ENCODE peak calls at places on chromosomes 2 and 18, in eight cellular contexts. One of them, this sample, is unnamed.

GRCh38 chr18:28204154-28204553 is 27.2 kb upstream of the CDH2 start:
- DNase-seq in astrocyte of the cerebellum: peak
- DNase-seq in activated CD8-positive, alpha-beta memory T cell treated with anti-CD3 and anti-CD28 coated beads for 48 hours: no peak
- DNase-seq in NB4: no peak
- DNase-seq in MCF 10A: peak
- DNase-seq in B cell: no peak
- DNase-seq in cardiac muscle cell: peak
- DNase-seq in SW 1271: peak
- DNase-seq in this sample: peak

GRCh38 chr18:13608791-13609552 is 117.4 kb downstream of the FAM210A start:
- DNase-seq in MCF 10A: no peak
- DNase-seq in cardiac muscle cell: no peak
- DNase-seq in SW 1271: no peak
- DNase-seq in NB4: no peak
- DNase-seq in B cell: peak
- DNase-seq in astrocyte of the cerebellum: no peak
- DNase-seq in activated CD8-positive, alpha-beta memory T cell treated with anti-CD3 and anti-CD28 coated beads for 48 hours: no peak
- DNase-seq in this sample: no peak

GRCh38 chr18:56532176-56532840 is 106.1 kb downstream of the TXNL1 start:
- DNase-seq in B cell: no peak
- DNase-seq in cardiac muscle cell: peak
- DNase-seq in MCF 10A: no peak
- DNase-seq in SW 1271: no peak
- DNase-seq in activated CD8-positive, alpha-beta memory T cell treated with anti-CD3 and anti-CD28 coated beads for 48 hours: peak
- DNase-seq in NB4: no peak
- DNase-seq in astrocyte of the cerebellum: peak
- DNase-seq in this sample: peak

GRCh38 chr2:9008951-9009664 is 5.6 kb upstream of the MBOAT2 start:
- DNase-seq in NB4: no peak
- DNase-seq in activated CD8-positive, alpha-beta memory T cell treated with anti-CD3 and anti-CD28 coated beads for 48 hours: no peak
- DNase-seq in SW 1271: no peak
- DNase-seq in B cell: no peak
- DNase-seq in MCF 10A: no peak
- DNase-seq in cardiac muscle cell: no peak
- DNase-seq in astrocyte of the cerebellum: no peak
- DNase-seq in this sample: peak

GRCh38 chr2:37641582-37642111 is 29.8 kb downstream of the CDC42EP3 start:
- DNase-seq in NB4: no peak
- DNase-seq in cardiac muscle cell: no peak
- DNase-seq in activated CD8-positive, alpha-beta memory T cell treated with anti-CD3 and anti-CD28 coated beads for 48 hours: no peak
- DNase-seq in B cell: no peak
- DNase-seq in astrocyte of the cerebellum: no peak
- DNase-seq in SW 1271: no peak
- DNase-seq in MCF 10A: no peak
- DNase-seq in this sample: no peak

GRCh38 chr2:100786297-100786658 is 33.7 kb upstream of the NPAS2 start:
- DNase-seq in B cell: no peak
- DNase-seq in cardiac muscle cell: peak
- DNase-seq in MCF 10A: peak
- DNase-seq in NB4: no peak
- DNase-seq in astrocyte of the cerebellum: peak
- DNase-seq in SW 1271: peak
- DNase-seq in activated CD8-positive, alpha-beta memory T cell treated with anti-CD3 and anti-CD28 coated beads for 48 hours: no peak
- DNase-seq in this sample: peak

GRCh38 chr2:219631925-219632757 is 4.7 kb downstream of the SLC4A3 start:
- DNase-seq in astrocyte of the cerebellum: no peak
- DNase-seq in activated CD8-positive, alpha-beta memory T cell treated with anti-CD3 and anti-CD28 coated beads for 48 hours: no peak
- DNase-seq in SW 1271: no peak
- DNase-seq in B cell: no peak
- DNase-seq in NB4: no peak
- DNase-seq in MCF 10A: no peak
- DNase-seq in cardiac muscle cell: no peak
- DNase-seq in this sample: no peak

GRCh38 chr2:152815634-152816257 is 97.3 kb downstream of the ARL6IP6 start:
- DNase-seq in B cell: no peak
- DNase-seq in astrocyte of the cerebellum: no peak
- DNase-seq in MCF 10A: no peak
- DNase-seq in cardiac muscle cell: no peak
- DNase-seq in activated CD8-positive, alpha-beta memory T cell treated with anti-CD3 and anti-CD28 coated beads for 48 hours: no peak
- DNase-seq in SW 1271: no peak
- DNase-seq in NB4: no peak
- DNase-seq in this sample: no peak

GRCh38 chr2:134839649-134840048 is 1.2 kb downstream of the ACMSD start:
- DNase-seq in NB4: no peak
- DNase-seq in activated CD8-positive, alpha-beta memory T cell treated with anti-CD3 and anti-CD28 coated beads for 48 hours: no peak
- DNase-seq in B cell: no peak
- DNase-seq in MCF 10A: no peak
- DNase-seq in cardiac muscle cell: no peak
- DNase-seq in SW 1271: no peak
- DNase-seq in astrocyte of the cerebellum: no peak
- DNase-seq in this sample: no peak

GRCh38 chr2:95353613-95354468 is 48.7 kb upstream of the FAHD2A start:
- DNase-seq in activated CD8-positive, alpha-beta memory T cell treated with anti-CD3 and anti-CD28 coated beads for 48 hours: no peak
- DNase-seq in SW 1271: no peak
- DNase-seq in MCF 10A: no peak
- DNase-seq in B cell: no peak
- DNase-seq in astrocyte of the cerebellum: no peak
- DNase-seq in cardiac muscle cell: no peak
- DNase-seq in NB4: peak
- DNase-seq in this sample: no peak

GRCh38 chr18:45008694-45009372 is 328.1 kb downstream of the SETBP1 start:
- DNase-seq in activated CD8-positive, alpha-beta memory T cell treated with anti-CD3 and anti-CD28 coated beads for 48 hours: no peak
- DNase-seq in cardiac muscle cell: no peak
- DNase-seq in NB4: no peak
- DNase-seq in SW 1271: no peak
- DNase-seq in B cell: peak
- DNase-seq in MCF 10A: no peak
- DNase-seq in astrocyte of the cerebellum: no peak
- DNase-seq in this sample: no peak

GRCh38 chr2:229409751-229410181 is 138.7 kb upstream of the PID1 start:
- DNase-seq in B cell: no peak
- DNase-seq in cardiac muscle cell: no peak
- DNase-seq in MCF 10A: peak
- DNase-seq in astrocyte of the cerebellum: no peak
- DNase-seq in SW 1271: no peak
- DNase-seq in activated CD8-positive, alpha-beta memory T cell treated with anti-CD3 and anti-CD28 coated beads for 48 hours: no peak
- DNase-seq in NB4: no peak
- DNase-seq in this sample: no peak

GRCh38 chr18:47881752-47882455 is 48.6 kb downstream of the SMAD2 start:
- DNase-seq in MCF 10A: peak
- DNase-seq in NB4: no peak
- DNase-seq in cardiac muscle cell: peak
- DNase-seq in activated CD8-positive, alpha-beta memory T cell treated with anti-CD3 and anti-CD28 coated beads for 48 hours: no peak
- DNase-seq in SW 1271: peak
- DNase-seq in astrocyte of the cerebellum: peak
- DNase-seq in B cell: no peak
- DNase-seq in this sample: peak

GRCh38 chr2:14306268-14306950 is 326.1 kb upstream of the LRATD1 start:
- DNase-seq in cardiac muscle cell: no peak
- DNase-seq in B cell: no peak
- DNase-seq in SW 1271: no peak
- DNase-seq in activated CD8-positive, alpha-beta memory T cell treated with anti-CD3 and anti-CD28 coated beads for 48 hours: no peak
- DNase-seq in MCF 10A: no peak
- DNase-seq in astrocyte of the cerebellum: no peak
- DNase-seq in NB4: no peak
- DNase-seq in this sample: no peak

GRCh38 chr2:128440666-128441340 is 122.1 kb upstream of the HS6ST1 start:
- DNase-seq in B cell: no peak
- DNase-seq in MCF 10A: no peak
- DNase-seq in NB4: no peak
- DNase-seq in cardiac muscle cell: no peak
- DNase-seq in activated CD8-positive, alpha-beta memory T cell treated with anti-CD3 and anti-CD28 coated beads for 48 hours: no peak
- DNase-seq in SW 1271: no peak
- DNase-seq in astrocyte of the cerebellum: no peak
- DNase-seq in this sample: no peak

GRCh38 chr2:179106342-179107178 is 56.6 kb upstream of the CCDC141 start:
- DNase-seq in cardiac muscle cell: peak
- DNase-seq in B cell: no peak
- DNase-seq in astrocyte of the cerebellum: peak
- DNase-seq in NB4: peak
- DNase-seq in MCF 10A: peak
- DNase-seq in SW 1271: peak
- DNase-seq in activated CD8-positive, alpha-beta memory T cell treated with anti-CD3 and anti-CD28 coated beads for 48 hours: no peak
- DNase-seq in this sample: peak

GRCh38 chr2:199819746-199820145 is 31.2 kb downstream of the FTCDNL1 start:
- DNase-seq in astrocyte of the cerebellum: no peak
- DNase-seq in SW 1271: no peak
- DNase-seq in cardiac muscle cell: no peak
- DNase-seq in B cell: no peak
- DNase-seq in MCF 10A: no peak
- DNase-seq in NB4: no peak
- DNase-seq in activated CD8-positive, alpha-beta memory T cell treated with anti-CD3 and anti-CD28 coated beads for 48 hours: no peak
- DNase-seq in this sample: no peak

GRCh38 chr2:46841621-46842020 is 74.0 kb downstream of the MCFD2 start:
- DNase-seq in B cell: peak
- DNase-seq in cardiac muscle cell: no peak
- DNase-seq in astrocyte of the cerebellum: no peak
- DNase-seq in SW 1271: no peak
- DNase-seq in NB4: peak
- DNase-seq in activated CD8-positive, alpha-beta memory T cell treated with anti-CD3 and anti-CD28 coated beads for 48 hours: no peak
- DNase-seq in MCF 10A: no peak
- DNase-seq in this sample: no peak

GRCh38 chr2:134234535-134234934 is 19.3 kb upstream of the MGAT5 start:
- DNase-seq in activated CD8-positive, alpha-beta memory T cell treated with anti-CD3 and anti-CD28 coated beads for 48 hours: no peak
- DNase-seq in astrocyte of the cerebellum: no peak
- DNase-seq in B cell: no peak
- DNase-seq in NB4: no peak
- DNase-seq in SW 1271: no peak
- DNase-seq in MCF 10A: no peak
- DNase-seq in cardiac muscle cell: no peak
- DNase-seq in this sample: peak

GRCh38 chr2:227517724-227518123 is 45.8 kb downstream of the AGFG1 start:
- DNase-seq in astrocyte of the cerebellum: no peak
- DNase-seq in MCF 10A: no peak
- DNase-seq in cardiac muscle cell: peak
- DNase-seq in NB4: no peak
- DNase-seq in activated CD8-positive, alpha-beta memory T cell treated with anti-CD3 and anti-CD28 coated beads for 48 hours: no peak
- DNase-seq in B cell: no peak
- DNase-seq in SW 1271: no peak
- DNase-seq in this sample: no peak

GRCh38 chr2:109644571-109645275 is 30.6 kb downstream of the SOWAHC start:
- DNase-seq in MCF 10A: no peak
- DNase-seq in NB4: peak
- DNase-seq in B cell: no peak
- DNase-seq in astrocyte of the cerebellum: no peak
- DNase-seq in cardiac muscle cell: no peak
- DNase-seq in activated CD8-positive, alpha-beta memory T cell treated with anti-CD3 and anti-CD28 coated beads for 48 hours: no peak
- DNase-seq in SW 1271: no peak
- DNase-seq in this sample: peak

GRCh38 chr2:149595069-149595963 is 7.7 kb upstream of the MMADHC start:
- DNase-seq in NB4: no peak
- DNase-seq in astrocyte of the cerebellum: no peak
- DNase-seq in SW 1271: peak
- DNase-seq in activated CD8-positive, alpha-beta memory T cell treated with anti-CD3 and anti-CD28 coated beads for 48 hours: no peak
- DNase-seq in B cell: no peak
- DNase-seq in MCF 10A: peak
- DNase-seq in cardiac muscle cell: no peak
- DNase-seq in this sample: peak

GRCh38 chr2:196927318-196928225 is 1.1 kb upstream of the PGAP1 start:
- DNase-seq in SW 1271: peak
- DNase-seq in activated CD8-positive, alpha-beta memory T cell treated with anti-CD3 and anti-CD28 coated beads for 48 hours: no peak
- DNase-seq in astrocyte of the cerebellum: peak
- DNase-seq in B cell: peak
- DNase-seq in cardiac muscle cell: peak
- DNase-seq in MCF 10A: peak
- DNase-seq in NB4: peak
- DNase-seq in this sample: peak

GRCh38 chr2:112728384-112729175 is 7.8 kb downstream of the NT5DC4 start:
- DNase-seq in NB4: no peak
- DNase-seq in B cell: no peak
- DNase-seq in astrocyte of the cerebellum: no peak
- DNase-seq in cardiac muscle cell: no peak
- DNase-seq in activated CD8-positive, alpha-beta memory T cell treated with anti-CD3 and anti-CD28 coated beads for 48 hours: no peak
- DNase-seq in SW 1271: no peak
- DNase-seq in MCF 10A: no peak
- DNase-seq in this sample: no peak

GRCh38 chr2:85908506-85908905 is 19.7 kb upstream of the ST3GAL5 start:
- DNase-seq in B cell: no peak
- DNase-seq in NB4: no peak
- DNase-seq in activated CD8-positive, alpha-beta memory T cell treated with anti-CD3 and anti-CD28 coated beads for 48 hours: no peak
- DNase-seq in SW 1271: no peak
- DNase-seq in cardiac muscle cell: no peak
- DNase-seq in astrocyte of the cerebellum: no peak
- DNase-seq in MCF 10A: no peak
- DNase-seq in this sample: no peak

GRCh38 chr2:38415023-38415422 is 38.0 kb upstream of the ATL2 start:
- DNase-seq in SW 1271: no peak
- DNase-seq in cardiac muscle cell: no peak
- DNase-seq in astrocyte of the cerebellum: no peak
- DNase-seq in MCF 10A: no peak
- DNase-seq in B cell: no peak
- DNase-seq in NB4: no peak
- DNase-seq in activated CD8-positive, alpha-beta memory T cell treated with anti-CD3 and anti-CD28 coated beads for 48 hours: no peak
- DNase-seq in this sample: no peak

GRCh38 chr2:212532585-212532984 is 6.0 kb downstream of the ERBB4 start:
- DNase-seq in activated CD8-positive, alpha-beta memory T cell treated with anti-CD3 and anti-CD28 coated beads for 48 hours: no peak
- DNase-seq in astrocyte of the cerebellum: no peak
- DNase-seq in cardiac muscle cell: no peak
- DNase-seq in MCF 10A: no peak
- DNase-seq in NB4: no peak
- DNase-seq in SW 1271: no peak
- DNase-seq in B cell: no peak
- DNase-seq in this sample: no peak

GRCh38 chr2:230874876-230875275 is 10.1 kb downstream of the ITM2C start:
- DNase-seq in NB4: no peak
- DNase-seq in B cell: no peak
- DNase-seq in MCF 10A: no peak
- DNase-seq in SW 1271: no peak
- DNase-seq in activated CD8-positive, alpha-beta memory T cell treated with anti-CD3 and anti-CD28 coated beads for 48 hours: no peak
- DNase-seq in astrocyte of the cerebellum: no peak
- DNase-seq in cardiac muscle cell: no peak
- DNase-seq in this sample: no peak

GRCh38 chr2:186422226-186422625 is 63.8 kb upstream of the ZC3H15 start:
- DNase-seq in cardiac muscle cell: peak
- DNase-seq in astrocyte of the cerebellum: peak
- DNase-seq in MCF 10A: peak
- DNase-seq in B cell: no peak
- DNase-seq in activated CD8-positive, alpha-beta memory T cell treated with anti-CD3 and anti-CD28 coated beads for 48 hours: no peak
- DNase-seq in SW 1271: no peak
- DNase-seq in NB4: peak
- DNase-seq in this sample: peak

GRCh38 chr2:46098606-46099005 is 198.6 kb upstream of the EPAS1 start:
- DNase-seq in activated CD8-positive, alpha-beta memory T cell treated with anti-CD3 and anti-CD28 coated beads for 48 hours: no peak
- DNase-seq in NB4: no peak
- DNase-seq in B cell: no peak
- DNase-seq in MCF 10A: peak
- DNase-seq in SW 1271: peak
- DNase-seq in cardiac muscle cell: peak
- DNase-seq in astrocyte of the cerebellum: peak
- DNase-seq in this sample: peak

GRCh38 chr2:239584986-239585385 is 184.2 kb upstream of the HDAC4 start:
- DNase-seq in SW 1271: no peak
- DNase-seq in astrocyte of the cerebellum: no peak
- DNase-seq in cardiac muscle cell: no peak
- DNase-seq in activated CD8-positive, alpha-beta memory T cell treated with anti-CD3 and anti-CD28 coated beads for 48 hours: no peak
- DNase-seq in NB4: no peak
- DNase-seq in B cell: no peak
- DNase-seq in MCF 10A: no peak
- DNase-seq in this sample: no peak

GRCh38 chr2:229141626-229142025 is 129.5 kb downstream of the PID1 start:
- DNase-seq in NB4: no peak
- DNase-seq in B cell: no peak
- DNase-seq in MCF 10A: peak
- DNase-seq in activated CD8-positive, alpha-beta memory T cell treated with anti-CD3 and anti-CD28 coated beads for 48 hours: no peak
- DNase-seq in SW 1271: peak
- DNase-seq in astrocyte of the cerebellum: peak
- DNase-seq in cardiac muscle cell: peak
- DNase-seq in this sample: peak

GRCh38 chr2:15169326-15170038 is 391.7 kb downstream of the NBAS start:
- DNase-seq in astrocyte of the cerebellum: peak
- DNase-seq in SW 1271: peak
- DNase-seq in activated CD8-positive, alpha-beta memory T cell treated with anti-CD3 and anti-CD28 coated beads for 48 hours: no peak
- DNase-seq in B cell: no peak
- DNase-seq in cardiac muscle cell: peak
- DNase-seq in NB4: no peak
- DNase-seq in MCF 10A: peak
- DNase-seq in this sample: peak

GRCh38 chr2:65465124-65465523 is 32.7 kb upstream of the SPRED2 start:
- DNase-seq in astrocyte of the cerebellum: no peak
- DNase-seq in B cell: no peak
- DNase-seq in cardiac muscle cell: no peak
- DNase-seq in activated CD8-positive, alpha-beta memory T cell treated with anti-CD3 and anti-CD28 coated beads for 48 hours: no peak
- DNase-seq in SW 1271: no peak
- DNase-seq in MCF 10A: no peak
- DNase-seq in NB4: no peak
- DNase-seq in this sample: peak